ENCODE peak calls at places on chromosomes 6 and 20, in four cellular contexts. N, X, F and V are unnamed samples.

GRCh38 chr20:46089076-46089337 is 755 bp downstream of the NCOA5 start:
- DNase-seq in N (no peak), X (no peak), F (no peak), V (no peak)

GRCh38 chr20:44901972-44902371 is 7.9 kb upstream of the PABPC1L start:
- DNase-seq in N (no peak), X (no peak), F (no peak), V (peak)

GRCh38 chr6:118917550-118918321 is 17.2 kb downstream of the MCM9 start:
- DNase-seq in N (no peak), X (no peak), F (no peak), V (no peak)

GRCh38 chr6:163243083-163243482 is 171.4 kb upstream of the QKI start:
- DNase-seq in N (no peak), X (no peak), F (no peak), V (no peak)

GRCh38 chr6:26033132-26033941 is 53.9 kb upstream of the HFE start:
- DNase-seq in N (peak), X (peak), F (peak), V (peak)

GRCh38 chr20:33477386-33478234 is 12.3 kb upstream of the CBFA2T2 start:
- DNase-seq in N (no peak), X (peak), F (no peak), V (no peak)

GRCh38 chr6:6494677-6495076 is 93.8 kb upstream of the LY86 start:
- DNase-seq in N (peak), X (peak), F (peak), V (no peak)

GRCh38 chr6:16433338-16433737 is 195.0 kb downstream of the GMPR start:
- DNase-seq in N (no peak), X (no peak), F (no peak), V (no peak)

GRCh38 chr6:169101981-169102380 is 151.7 kb downstream of the THBS2 start:
- DNase-seq in N (no peak), X (no peak), F (peak), V (no peak)

GRCh38 chr6:28858963-28859362 is 64.8 kb downstream of the TRIM27 start:
- DNase-seq in N (no peak), X (no peak), F (no peak), V (no peak)

GRCh38 chr6:18515767-18516166 is 128.6 kb downstream of the RNF144B start:
- DNase-seq in N (no peak), X (no peak), F (no peak), V (no peak)

GRCh38 chr6:165478581-165478980 is 169.2 kb upstream of the C6orf118 start:
- DNase-seq in N (no peak), X (no peak), F (no peak), V (no peak)

GRCh38 chr20:35854697-35855434 is 83.1 kb downstream of the PHF20 start:
- DNase-seq in N (no peak), X (no peak), F (no peak), V (no peak)

GRCh38 chr6:42368156-42368555 is 83.6 kb downstream of the TRERF1 start:
- DNase-seq in N (peak), X (no peak), F (no peak), V (no peak)

GRCh38 chr20:34954905-34955231 is 738 bp downstream of the GSS start:
- DNase-seq in N (no peak), X (peak), F (no peak), V (no peak)

GRCh38 chr6:155234687-155235543 is 28.9 kb upstream of the CLDN20 start:
- DNase-seq in N (no peak), X (no peak), F (no peak), V (peak)

GRCh38 chr20:48098866-48099265 is 313.6 kb upstream of the SULF2 start:
- DNase-seq in N (no peak), X (no peak), F (no peak), V (peak)

GRCh38 chr6:154931741-154932424 is 63.2 kb upstream of the TIAM2 start:
- DNase-seq in N (no peak), X (no peak), F (no peak), V (peak)

GRCh38 chr6:20251525-20251924 is 39.3 kb upstream of the MBOAT1 start:
- DNase-seq in N (no peak), X (no peak), F (no peak), V (no peak)

GRCh38 chr6:133313068-133313467 is 71.9 kb downstream of the EYA4 start:
- DNase-seq in N (no peak), X (no peak), F (no peak), V (no peak)

GRCh38 chr6:123393333-123393732 is 243.4 kb downstream of the TRDN start:
- DNase-seq in N (no peak), X (no peak), F (no peak), V (peak)

GRCh38 chr20:49665796-49666195 is 47.9 kb downstream of the B4GALT5 start:
- DNase-seq in N (no peak), X (no peak), F (no peak), V (no peak)

GRCh38 chr20:23641936-23642751 is 4.4 kb upstream of the CST3 start:
- DNase-seq in N (no peak), X (no peak), F (no peak), V (peak)

GRCh38 chr6:4129446-4129845 is 5.9 kb downstream of the ECI2 start:
- DNase-seq in N (no peak), X (no peak), F (no peak), V (no peak)

GRCh38 chr20:8780926-8781325 is 288.0 kb upstream of the PLCB4 start:
- DNase-seq in N (no peak), X (no peak), F (no peak), V (no peak)

GRCh38 chr6:141587482-141588266 is 545.1 kb upstream of the GJE1 start:
- DNase-seq in N (no peak), X (no peak), F (no peak), V (peak)

GRCh38 chr6:44094403-44095242 is 32.6 kb downstream of the MRPL14 start:
- DNase-seq in N (no peak), X (peak), F (no peak), V (no peak)

GRCh38 chr20:49591217-49591865 is 23.4 kb upstream of the PTGIS start:
- DNase-seq in N (no peak), X (no peak), F (no peak), V (no peak)

GRCh38 chr6:45657243-45657642 is 279.5 kb upstream of the SUPT3H start:
- DNase-seq in N (no peak), X (no peak), F (no peak), V (no peak)

GRCh38 chr6:77512554-77512953 is 49.3 kb upstream of the HTR1B start:
- DNase-seq in N (no peak), X (no peak), F (no peak), V (no peak)

GRCh38 chr6:109224107-109224875 is 129.0 kb downstream of the CEP57L1 start:
- DNase-seq in N (no peak), X (no peak), F (no peak), V (no peak)

GRCh38 chr6:56040875-56041274 is 165.5 kb upstream of the BMP5 start:
- DNase-seq in N (no peak), X (no peak), F (no peak), V (peak)

GRCh38 chr20:49278817-49279676 is 1.2 kb upstream of the ZNFX1 start:
- DNase-seq in N (peak), X (peak), F (peak), V (no peak)

DNA sequence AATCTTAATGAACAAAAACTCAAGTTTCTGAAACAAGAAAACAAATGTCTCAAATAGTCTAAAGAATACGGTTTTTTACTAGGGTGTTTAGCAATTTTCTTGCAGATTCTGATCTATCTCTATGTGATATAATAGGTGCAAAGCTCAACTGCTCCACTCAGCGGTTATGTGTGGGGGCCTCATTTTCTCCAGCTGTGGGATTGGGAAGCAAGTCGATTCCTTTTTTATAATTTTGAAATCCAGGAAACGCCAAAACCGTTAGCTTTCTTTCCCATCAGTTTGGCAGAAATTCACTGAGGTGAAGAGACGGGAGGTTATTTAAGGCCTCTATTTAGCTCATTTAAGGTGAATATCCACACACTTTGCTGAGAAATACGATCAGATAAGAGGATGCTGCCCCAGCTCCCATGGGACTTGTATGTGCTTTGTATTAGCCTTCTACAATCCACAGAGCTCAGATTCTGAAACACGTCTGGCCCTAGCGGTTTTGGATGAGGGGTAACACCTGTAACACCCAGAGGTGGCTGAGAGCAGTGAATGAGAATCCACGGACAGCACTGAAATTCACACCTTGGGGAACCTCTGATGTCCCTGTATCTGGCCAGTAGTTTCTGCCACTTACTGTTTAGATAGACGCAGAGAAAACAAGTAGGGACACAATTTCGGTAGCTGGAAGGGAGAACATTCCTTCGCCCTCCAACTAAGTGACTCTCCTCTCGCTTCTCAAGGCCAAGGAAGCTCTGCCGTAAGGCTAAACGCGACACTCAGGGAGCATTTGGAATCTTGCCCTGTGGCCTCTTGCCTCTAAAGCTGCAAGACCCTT is 6.6 kb upstream of the BCAS4 start:
- DNase-seq in N (no peak), X (no peak), F (peak), V (peak)
- TF ChIP-seq CTCF in N (no peak), X (peak), F (no peak), V (peak)

GRCh38 chr6:121934461-121934860 is 465.0 kb upstream of the HSF2 start:
- DNase-seq in N (no peak), X (no peak), F (no peak), V (no peak)

GRCh38 chr6:121932071-121933009 is 467.1 kb upstream of the HSF2 start:
- DNase-seq in N (no peak), X (no peak), F (no peak), V (peak)
- H3K4me3 ChIP-seq in N (no peak), X (no peak), F (no peak), V (no peak)

GRCh38 chr6:2854394-2854982 is 12.8 kb upstream of the SERPINB1 start:
- DNase-seq in N (peak), X (no peak), F (no peak), V (no peak)
- TF ChIP-seq CTCF in N (no peak), X (no peak), F (no peak), V (no peak)

GRCh38 chr6:131063764-131064272 is 773 bp upstream of the EPB41L2 start:
- DNase-seq in N (no peak), X (no peak), F (no peak), V (no peak)
- H3K4me3 ChIP-seq in N (no peak), X (peak), F (peak), V (peak)

GRCh38 chr6:34792605-34793500 is 970 bp downstream of the BLTP3A start:
- DNase-seq in N (peak), X (peak), F (peak), V (peak)

GRCh38 chr6:34791842-34792604 is at the start of gene BLTP3A:
- DNase-seq in N (peak), X (peak), F (peak), V (peak)

GRCh38 chr6:34788111-34788510 is 3.8 kb upstream of the BLTP3A start:
- DNase-seq in N (no peak), X (no peak), F (no peak), V (no peak)

GRCh38 chr6:34793877-34794276 is 2.0 kb downstream of the BLTP3A start:
- DNase-seq in N (no peak), X (no peak), F (no peak), V (no peak)

GRCh38 chr6:34791164-34791841 is 580 bp upstream of the BLTP3A start:
- DNase-seq in N (peak), X (peak), F (peak), V (peak)
- TF ChIP-seq CTCF in N (no peak), X (no peak), F (no peak), V (peak)

GRCh38 chr6:27771240-27771639 is 141.0 kb downstream of the OR2B2 start:
- DNase-seq in N (peak), X (no peak), F (no peak), V (no peak)
- H3K4me3 ChIP-seq in N (no peak), X (no peak), F (no peak), V (no peak)

GRCh38 chr6:63814459-63814858 is 178.9 kb downstream of the PHF3 start:
- DNase-seq in N (no peak), X (no peak), F (no peak), V (no peak)

GRCh38 chr6:63816401-63816975 is 180.9 kb downstream of the PHF3 start:
- DNase-seq in N (no peak), X (no peak), F (no peak), V (no peak)

GRCh38 chr6:63817492-63818050 is 182.0 kb downstream of the PHF3 start:
- DNase-seq in N (no peak), X (no peak), F (no peak), V (no peak)

GRCh38 chr6:63816979-63817436 is 181.4 kb downstream of the PHF3 start:
- DNase-seq in N (no peak), X (no peak), F (no peak), V (no peak)

DNA sequence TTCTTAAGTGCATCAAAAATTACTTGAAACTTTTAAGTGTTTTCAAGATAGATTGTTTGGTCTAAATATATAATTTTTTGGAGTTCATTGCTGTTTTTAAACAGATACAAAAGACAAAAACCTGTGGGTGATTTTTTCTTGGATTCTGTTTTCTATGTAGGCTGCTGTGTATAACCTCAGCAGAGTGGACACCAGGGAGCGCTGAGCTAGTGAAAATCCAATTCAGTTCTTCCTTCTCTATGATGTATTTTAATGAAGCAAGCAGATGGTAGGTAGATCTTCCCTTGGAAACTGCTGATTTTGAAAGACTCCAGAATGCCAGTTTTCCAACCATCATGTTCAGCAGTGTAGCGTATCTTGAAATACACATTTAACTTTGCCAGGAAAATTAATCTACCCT is 177.9 kb downstream of the PHF3 start:
- DNase-seq in N (no peak), X (no peak), F (no peak), V (no peak)
- TF ChIP-seq CTCF in N (no peak), X (no peak), F (no peak), V (peak)

GRCh38 chr20:40230486-40230885 is 458.6 kb downstream of the MAFB start:
- DNase-seq in N (no peak), X (no peak), F (no peak), V (no peak)
- H3K4me3 ChIP-seq in N (no peak), X (no peak), F (no peak), V (no peak)

GRCh38 chr6:105519954-105520353 is 117.1 kb upstream of the PREP start:
- DNase-seq in N (no peak), X (no peak), F (no peak), V (no peak)
- TF ChIP-seq CTCF in N (no peak), X (no peak), F (no peak), V (no peak)

DNA sequence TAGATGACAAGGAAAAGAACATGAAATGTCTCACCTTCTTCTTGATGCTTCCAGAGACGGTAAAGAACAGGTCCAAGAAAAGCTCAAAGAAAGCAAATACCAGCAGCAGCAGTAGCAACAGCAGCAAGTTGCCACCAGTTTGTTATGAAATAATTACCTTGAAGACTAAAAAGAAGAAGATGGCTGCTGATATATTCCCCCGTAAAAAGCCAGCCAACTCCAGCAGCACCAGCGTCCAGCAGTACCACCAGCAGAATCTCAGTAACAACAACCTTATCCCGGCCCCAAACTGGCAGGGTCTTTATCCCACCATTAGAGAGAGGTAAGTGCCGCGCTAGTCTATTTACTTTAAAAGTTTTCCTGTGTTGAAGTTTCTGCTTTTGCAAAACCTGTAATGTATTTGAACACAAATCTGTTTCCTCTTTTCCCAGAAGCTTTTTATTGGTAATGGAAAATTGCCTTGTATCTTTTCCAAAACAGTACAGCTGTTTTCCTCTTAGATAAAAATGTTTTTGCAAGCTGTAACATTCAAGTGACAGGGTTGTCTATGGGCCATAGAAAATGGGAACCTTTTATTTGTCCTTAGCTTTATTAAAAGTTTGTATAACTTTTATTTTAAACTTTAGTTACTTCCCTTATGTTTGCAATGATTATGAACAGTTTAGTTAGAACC is 723 bp downstream of the BTBD3 start:
- DNase-seq in N (no peak), X (no peak), F (no peak), V (peak)
- H3K4me3 ChIP-seq in N (no peak), X (no peak), F (peak), V (peak)